ENCODE peak calls at places on chromosomes 1 and 21, in seven cellular contexts. O is fibroblast of lung, D is heart right ventricle, T is Caco-2, W is nephron progenitor cell, G is dorsolateral prefrontal cortex, V is fibroblast of pulmonary artery. R is an unnamed sample.

GRCh38 chr1:47682786-47683350 is 245.0 kb downstream of the FOXD2 start:
- DNase-seq in D (no peak), G (no peak), T (no peak), V (no peak), O (no peak), W (no peak), R (no peak)

GRCh38 chr1:201655243-201655642 is 116.3 kb downstream of the NAV1 start:
- DNase-seq in G (no peak), T (no peak), W (peak), D (peak), V (peak), O (peak), R (no peak)

GRCh38 chr1:28193701-28194161 is 17.2 kb upstream of the PTAFR start:
- DNase-seq in D (no peak), V (no peak), G (no peak), O (no peak), T (no peak), W (no peak), R (no peak)

GRCh38 chr1:31432592-31433395 is 19.8 kb downstream of the SERINC2 start:
- DNase-seq in T (no peak), O (no peak), V (no peak), G (no peak), W (no peak), D (no peak), R (no peak)

GRCh38 chr1:87744763-87745162 is 416.1 kb downstream of the LMO4 start:
- DNase-seq in T (no peak), G (no peak), V (no peak), D (no peak), W (no peak), O (no peak), R (no peak)

GRCh38 chr1:199129247-199129646 is 490.4 kb downstream of the PTPRC start:
- DNase-seq in T (no peak), O (peak), G (no peak), D (no peak), W (no peak), V (peak), R (no peak)

GRCh38 chr1:214712737-214713136 is 109.7 kb downstream of the CENPF start:
- DNase-seq in G (no peak), W (no peak), V (no peak), T (no peak), O (no peak), D (no peak), R (no peak)

GRCh38 chr1:189859385-189859977 is 618.2 kb downstream of the BRINP3 start:
- DNase-seq in W (peak), V (peak), G (no peak), O (no peak), T (peak), D (no peak), R (peak)

GRCh38 chr1:111191496-111191895 is 8.9 kb downstream of the DENND2D start:
- DNase-seq in T (no peak), V (peak), D (no peak), W (no peak), O (peak), G (no peak), R (no peak)

GRCh38 chr1:26225033-26225831 is 8.8 kb upstream of the CEP85 start:
- DNase-seq in D (peak), G (peak), T (peak), O (peak), W (peak), V (peak), R (peak)

GRCh38 chr1:25023826-25024225 is 93.8 kb upstream of the RUNX3 start:
- DNase-seq in W (no peak), T (no peak), D (no peak), O (no peak), G (no peak), V (no peak), R (no peak)

GRCh38 chr1:39196244-39197215 is 8.0 kb upstream of the MACF1 start:
- DNase-seq in T (no peak), G (no peak), D (peak), V (peak), O (peak), W (no peak), R (no peak)

GRCh38 chr21:15552914-15553491 is 176.8 kb upstream of the USP25 start:
- DNase-seq in D (no peak), G (no peak), T (no peak), V (peak), O (peak), W (no peak), R (no peak)

GRCh38 chr1:27405074-27405473 is 12.7 kb downstream of the GPR3 start:
- DNase-seq in O (peak), T (no peak), W (peak), V (peak), D (peak), G (no peak), R (no peak)

GRCh38 chr1:27816921-27817630 is 13.5 kb upstream of the PPP1R8 start:
- DNase-seq in W (no peak), D (peak), O (peak), G (no peak), V (peak), T (peak), R (no peak)

DNA sequence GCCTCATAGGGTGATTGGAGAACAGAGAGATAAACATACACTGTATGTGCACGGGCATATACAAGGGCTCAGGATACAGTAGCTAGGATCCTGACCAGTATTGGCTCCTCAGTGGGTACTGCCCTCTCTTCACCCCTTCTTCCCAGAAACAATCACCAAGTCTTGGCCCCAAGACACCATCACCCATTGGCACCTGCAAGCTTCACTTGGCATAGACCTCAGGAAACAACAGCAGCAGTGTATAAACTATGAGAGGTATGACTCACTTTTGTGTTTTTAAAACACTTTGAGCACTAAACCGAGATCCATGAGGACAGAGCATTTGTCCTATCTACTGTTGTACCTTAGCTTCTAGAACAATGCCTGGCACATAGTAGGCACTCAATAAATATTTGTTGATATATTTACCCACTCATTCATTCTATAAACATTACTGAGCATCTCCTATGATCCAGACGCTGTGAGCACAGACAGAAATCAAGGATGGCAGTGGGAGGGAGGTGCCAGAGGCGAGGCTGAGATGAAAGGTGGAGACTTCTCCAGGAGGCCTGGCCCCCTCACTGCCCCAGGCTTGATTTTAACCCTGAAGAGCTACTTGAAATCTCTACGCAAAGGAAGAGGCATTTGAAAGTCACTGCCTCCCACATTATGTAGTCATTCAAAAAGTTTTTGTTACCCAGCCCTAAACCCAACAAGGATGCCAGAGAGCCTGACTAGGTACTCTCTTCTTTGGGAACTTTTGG is 95.2 kb downstream of the CAMK2N1 start:
- DNase-seq in G (no peak), O (peak), V (no peak), W (no peak), D (no peak), T (no peak), R (no peak)
- TF ChIP-seq CTCF in G (no peak), O (no peak), V (no peak), W (no peak), D (no peak), T (no peak), R (no peak)

GRCh38 chr1:119326251-119326650 is 42.3 kb upstream of the HAO2 start:
- DNase-seq in O (no peak), V (no peak), G (no peak), T (no peak), D (no peak), W (no peak), R (no peak)

GRCh38 chr1:119324198-119324597 is 44.4 kb upstream of the HAO2 start:
- DNase-seq in G (no peak), V (no peak), D (no peak), W (no peak), O (no peak), T (no peak), R (no peak)

GRCh38 chr1:119320100-119320499 is 48.5 kb upstream of the HAO2 start:
- DNase-seq in W (no peak), G (no peak), T (no peak), D (no peak), O (no peak), V (no peak), R (no peak)

GRCh38 chr1:119321661-119322419 is 46.7 kb upstream of the HAO2 start:
- DNase-seq in O (no peak), G (no peak), D (no peak), W (no peak), T (no peak), V (no peak), R (no peak)

DNA sequence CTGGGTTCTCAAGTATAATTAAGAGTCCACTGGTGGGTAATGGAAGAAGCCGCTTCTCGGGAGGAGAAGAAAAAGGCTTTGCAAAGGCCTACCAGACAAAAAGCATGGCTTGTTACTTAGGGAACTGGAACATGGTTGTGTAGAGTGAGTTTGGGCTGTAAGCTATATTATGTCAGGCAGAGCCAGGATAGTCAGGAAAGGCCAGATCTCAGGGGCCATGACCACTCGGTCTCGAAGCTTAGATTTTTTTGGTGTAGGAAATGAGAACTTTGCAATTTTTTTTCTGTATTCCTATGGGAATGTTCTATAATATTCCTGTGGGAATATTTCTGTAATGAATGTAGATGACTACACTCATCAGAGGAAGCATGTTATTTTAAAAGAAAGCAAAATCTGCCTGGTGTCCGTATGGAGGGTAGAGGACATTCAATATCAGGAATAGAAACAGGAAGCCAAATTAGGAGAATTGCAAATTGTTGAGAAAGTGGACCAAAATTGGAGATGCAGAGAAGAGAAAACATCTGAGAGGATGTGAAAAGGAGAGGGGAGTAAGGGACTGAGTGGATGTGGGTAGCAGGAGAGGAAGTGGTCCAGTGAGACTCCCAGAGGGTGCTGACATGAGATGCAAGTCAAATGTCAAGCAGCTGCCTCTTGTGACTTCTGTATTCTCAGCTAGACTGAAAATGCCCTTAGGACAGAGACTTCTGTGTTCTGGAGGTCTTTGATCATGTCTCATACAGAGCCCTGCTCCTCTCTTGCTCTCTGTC is 45.2 kb upstream of the HAO2 start:
- DNase-seq in G (no peak), V (no peak), W (no peak), D (peak), T (no peak), O (no peak), R (no peak)
- TF ChIP-seq CTCF in G (no peak), V (no peak), W (no peak), D (no peak), T (no peak), O (no peak), R (no peak)

GRCh38 chr21:39837861-39838359 is 29.3 kb upstream of the PCP4 start:
- DNase-seq in O (no peak), D (no peak), V (no peak), W (no peak), G (no peak), T (no peak), R (no peak)
- TF ChIP-seq CTCF in O (no peak), D (no peak), V (no peak), W (no peak), G (no peak), T (no peak), R (no peak)

GRCh38 chr1:206798384-206798996 is 26.2 kb upstream of the IL10 start:
- DNase-seq in T (no peak), D (no peak), V (no peak), O (no peak), W (no peak), G (no peak), R (no peak)
- TF ChIP-seq CTCF in T (no peak), D (no peak), V (no peak), O (no peak), W (no peak), G (no peak), R (no peak)

DNA sequence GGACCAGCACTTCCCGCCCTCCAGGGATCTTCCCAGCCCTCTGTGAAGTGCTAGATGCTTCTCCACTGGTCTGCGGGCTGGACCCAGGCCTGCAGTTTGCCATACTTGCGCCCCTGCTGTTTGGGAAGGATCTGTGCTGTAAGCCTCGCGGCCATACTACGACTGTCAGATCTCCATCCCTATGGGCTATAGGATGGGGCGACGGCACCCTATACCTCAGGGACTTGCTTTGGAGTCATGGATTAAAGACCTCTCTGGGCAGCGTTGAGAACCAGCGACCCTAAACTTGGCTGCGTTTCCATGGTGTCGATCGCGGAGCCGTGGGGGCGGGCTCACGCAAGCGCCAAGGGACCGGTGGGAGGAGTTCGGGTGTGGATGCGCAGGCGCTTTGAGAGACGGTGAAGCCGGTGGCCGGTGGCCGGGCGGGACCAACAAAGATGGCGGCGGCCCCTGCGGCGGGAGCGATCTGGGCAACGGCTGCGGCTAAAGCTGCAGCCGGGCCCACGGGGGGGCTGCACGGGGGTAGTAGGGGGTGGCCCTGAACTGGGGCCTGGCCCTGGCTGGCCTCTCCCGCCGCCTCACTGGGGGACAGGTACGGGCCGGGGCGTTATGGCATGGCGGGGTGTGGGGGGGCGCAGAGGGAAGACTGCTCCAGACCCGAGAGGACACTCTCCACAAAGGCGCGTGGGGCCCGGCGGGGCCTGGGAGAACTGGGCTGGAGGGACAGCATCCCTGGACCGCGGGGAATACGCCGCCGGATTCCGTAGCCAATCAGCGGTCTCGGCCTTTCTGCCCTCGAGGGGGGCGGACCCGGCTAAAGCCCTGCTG is at the start of gene USP21:
- DNase-seq in W (peak), O (peak), T (peak), V (peak), D (peak), G (peak), R (peak)
- TF ChIP-seq CTCF in W (no peak), O (peak), T (peak), V (peak), D (no peak), G (peak), R (no peak)

GRCh38 chr1:35452086-35452485 is 105.1 kb downstream of the KIAA0319L start:
- DNase-seq in W (no peak), T (no peak), O (peak), G (no peak), V (peak), D (peak), R (no peak)
- TF ChIP-seq CTCF in W (no peak), T (no peak), O (peak), G (no peak), V (peak), D (no peak), R (peak)

DNA sequence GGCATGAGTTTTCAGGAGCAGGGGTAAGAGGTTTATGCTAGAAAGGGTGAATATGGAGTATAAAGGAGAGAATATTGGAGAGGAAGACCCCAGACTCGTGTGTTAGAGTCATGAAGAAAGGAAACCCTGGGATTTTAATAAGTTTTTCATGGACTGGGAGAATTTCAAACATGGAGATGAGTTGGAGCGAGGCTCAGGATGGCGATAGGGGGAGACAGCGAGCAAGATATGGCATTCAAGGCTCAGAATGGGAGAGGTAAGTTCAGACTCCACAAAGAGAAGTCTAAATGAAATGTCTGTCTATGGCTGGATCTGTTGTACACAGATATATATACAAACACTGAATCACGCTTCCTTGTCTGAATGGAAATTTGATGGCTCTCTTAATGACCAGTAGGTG is 92.5 kb downstream of the LRRC40 start:
- DNase-seq in V (no peak), T (no peak), D (no peak), O (no peak), W (no peak), G (no peak), R (no peak)
- TF ChIP-seq CTCF in V (peak), T (no peak), D (no peak), O (no peak), W (no peak), G (no peak), R (no peak)

DNA sequence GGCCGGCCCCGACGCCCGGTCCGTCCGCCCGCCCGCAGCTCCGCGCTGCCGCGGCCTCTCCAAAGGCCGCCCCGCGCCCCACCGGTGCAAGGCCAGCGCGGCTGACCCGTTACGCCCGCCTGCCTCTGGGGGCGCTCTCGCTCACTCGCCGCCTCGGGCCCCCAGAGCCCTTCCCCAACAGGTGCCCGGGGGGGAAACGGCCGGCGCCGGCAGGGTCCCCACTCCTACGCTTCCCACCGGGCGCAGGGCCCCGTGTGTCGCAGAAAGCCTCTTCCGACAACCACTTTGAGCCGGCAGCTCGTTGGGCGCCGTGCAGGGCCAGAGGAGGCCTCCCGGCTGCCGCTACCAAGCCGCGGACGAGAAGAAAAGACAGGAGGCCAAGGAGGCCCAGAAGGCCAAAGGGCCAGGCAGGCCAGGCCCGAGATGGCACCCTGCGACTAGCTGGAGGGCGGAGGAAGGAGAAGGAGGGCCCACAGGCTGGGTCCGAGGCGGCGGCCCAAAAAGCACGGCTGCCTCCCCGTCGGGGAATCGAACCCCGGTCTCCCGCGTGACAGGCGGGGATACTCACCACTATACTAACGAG is 64.9 kb upstream of the FCGR2A start:
- DNase-seq in T (peak), D (peak), W (peak), V (peak), G (peak), O (peak), R (peak)
- TF ChIP-seq CTCF in T (peak), D (peak), W (peak), V (peak), G (peak), O (peak), R (peak)

R was measured in endothelial cell.